ENCODE peak calls at places on chromosome 22, in seven cellular contexts. Y, E, T, I, P, B and Z are unnamed samples.

GRCh38 chr22:36405671-36406070 is 17.9 kb upstream of the MYH9 start:
- DNase-seq in Y (no peak), E (peak), T (no peak), I (no peak), P (no peak), B (no peak), Z (no peak)

GRCh38 chr22:19285831-19286230 is 5.7 kb downstream of the CLTCL1 start:
- DNase-seq in Y (no peak), E (no peak), T (no peak), I (no peak), P (no peak), B (no peak), Z (no peak)

GRCh38 chr22:29216873-29217666 is 11.4 kb downstream of the EMID1 start:
- DNase-seq in Y (peak), E (peak), T (no peak), I (no peak), P (no peak), B (peak), Z (no peak)

GRCh38 chr22:46797355-46797754 is 34.9 kb downstream of the TBC1D22A start:
- DNase-seq in Y (peak), E (peak), T (no peak), I (peak), P (peak), B (no peak), Z (no peak)

GRCh38 chr22:47331750-47332149 is 569.3 kb downstream of the TBC1D22A start:
- DNase-seq in Y (no peak), E (no peak), T (no peak), I (no peak), P (no peak), B (no peak), Z (no peak)

GRCh38 chr22:36359172-36359973 is 28.4 kb downstream of the MYH9 start:
- DNase-seq in Y (no peak), E (no peak), T (no peak), I (no peak), P (no peak), B (no peak), Z (no peak)

GRCh38 chr22:25027959-25028840 is 75.7 kb downstream of the KIAA1671 start:
- DNase-seq in Y (no peak), E (peak), T (peak), I (no peak), P (peak), B (peak), Z (peak)

GRCh38 chr22:29744902-29745301 is 21.9 kb downstream of the ZMAT5 start:
- DNase-seq in Y (peak), E (peak), T (no peak), I (no peak), P (no peak), B (no peak), Z (no peak)

GRCh38 chr22:24326266-24326665 is 55.6 kb downstream of the SPECC1L start:
- DNase-seq in Y (no peak), E (no peak), T (no peak), I (no peak), P (peak), B (no peak), Z (no peak)

GRCh38 chr22:24465566-24465965 is 29.6 kb upstream of the UPB1 start:
- DNase-seq in Y (peak), E (peak), T (no peak), I (peak), P (peak), B (no peak), Z (no peak)

GRCh38 chr22:29030618-29031235 is 30.9 kb downstream of the C22orf31 start:
- DNase-seq in Y (peak), E (peak), T (peak), I (no peak), P (peak), B (peak), Z (peak)

GRCh38 chr22:17910561-17911311 is 113.6 kb downstream of the MICAL3 start:
- DNase-seq in Y (peak), E (peak), T (peak), I (peak), P (peak), B (peak), Z (no peak)

GRCh38 chr22:24707477-24707816 is 67.1 kb downstream of the PIWIL3 start:
- DNase-seq in Y (no peak), E (no peak), T (peak), I (no peak), P (peak), B (peak), Z (no peak)

GRCh38 chr22:47333625-47334024 is 571.2 kb downstream of the TBC1D22A start:
- DNase-seq in Y (peak), E (no peak), T (no peak), I (no peak), P (no peak), B (no peak), Z (no peak)

GRCh38 chr22:30340911-30341685 is 14.4 kb upstream of the TBC1D10A start:
- DNase-seq in Y (no peak), E (no peak), T (no peak), I (no peak), P (no peak), B (no peak), Z (no peak)

GRCh38 chr22:31588970-31589675 is 72.9 kb downstream of the PISD start:
- DNase-seq in Y (no peak), E (no peak), T (no peak), I (no peak), P (no peak), B (no peak), Z (no peak)
- H2AK5ac ChIP-seq in Y (peak), E (no peak), T (no peak), I (no peak), P (no peak), B (no peak), Z (no peak)

GRCh38 chr22:42282943-42283287 is 12.5 kb upstream of the TCF20 start:
- DNase-seq in Y (no peak), E (no peak), T (no peak), I (no peak), P (no peak), B (no peak), Z (no peak)
- H3K18ac ChIP-seq in Y (no peak), E (no peak), T (peak), I (no peak), P (no peak), B (no peak), Z (peak)

GRCh38 chr22:37556750-37557149 is 3.5 kb upstream of the CDC42EP1 start:
- DNase-seq in Y (no peak), E (no peak), T (peak), I (no peak), P (peak), B (peak), Z (no peak)

GRCh38 chr22:37555029-37555428 is 5.3 kb upstream of the CDC42EP1 start:
- DNase-seq in Y (no peak), E (no peak), T (no peak), I (no peak), P (no peak), B (no peak), Z (no peak)

GRCh38 chr22:37559521-37559900 is 769 bp upstream of the CDC42EP1 start:
- DNase-seq in Y (no peak), E (no peak), T (no peak), I (no peak), P (peak), B (peak), Z (no peak)

GRCh38 chr22:37558815-37559214 is 1.5 kb upstream of the CDC42EP1 start:
- DNase-seq in Y (no peak), E (no peak), T (no peak), I (no peak), P (no peak), B (peak), Z (no peak)

GRCh38 chr22:37557321-37558001 is 2.8 kb upstream of the CDC42EP1 start:
- DNase-seq in Y (no peak), E (no peak), T (no peak), I (no peak), P (no peak), B (peak), Z (no peak)
- H2AK5ac ChIP-seq in Y (peak), E (peak), T (no peak), I (peak), P (peak), B (no peak), Z (peak)

GRCh38 chr22:49643998-49644397 is 183.7 kb downstream of the BRD1 start:
- DNase-seq in Y (no peak), E (no peak), T (no peak), I (no peak), P (no peak), B (no peak), Z (no peak)

GRCh38 chr22:49642741-49643140 is 184.9 kb downstream of the BRD1 start:
- DNase-seq in Y (no peak), E (no peak), T (no peak), I (no peak), P (no peak), B (no peak), Z (no peak)

GRCh38 chr22:49641770-49642313 is 185.8 kb downstream of the BRD1 start:
- DNase-seq in Y (no peak), E (no peak), T (no peak), I (no peak), P (no peak), B (no peak), Z (no peak)

GRCh38 chr22:49642331-49642730 is 185.3 kb downstream of the BRD1 start:
- DNase-seq in Y (no peak), E (no peak), T (no peak), I (no peak), P (no peak), B (no peak), Z (no peak)

DNA sequence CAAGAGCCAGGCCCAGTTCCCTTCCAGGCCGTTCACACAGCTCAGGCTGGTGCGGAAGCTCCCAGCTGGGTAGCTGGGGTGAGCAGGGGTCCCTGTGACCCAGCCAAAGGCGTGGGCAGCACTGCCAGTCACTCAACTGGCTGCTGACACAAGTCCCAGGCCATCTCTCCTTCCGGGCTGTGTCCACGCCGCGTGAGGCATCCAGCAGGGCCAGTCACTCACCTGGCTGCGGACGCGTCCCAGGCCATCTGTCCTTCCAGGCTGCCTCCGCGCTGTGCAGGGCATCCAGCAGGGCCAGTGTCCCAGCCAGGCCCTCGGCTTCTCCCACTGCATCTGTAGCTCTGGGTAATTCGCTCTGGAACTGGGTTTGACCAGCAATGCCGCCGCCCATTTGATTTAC is 184.2 kb downstream of the BRD1 start:
- DNase-seq in Y (no peak), E (no peak), T (no peak), I (no peak), P (no peak), B (no peak), Z (no peak)
- H3K18ac ChIP-seq in Y (no peak), E (no peak), T (no peak), I (no peak), P (no peak), B (no peak), Z (peak)

GRCh38 chr22:49149721-49150608 is 677.7 kb downstream of the BRD1 start:
- DNase-seq in Y (no peak), E (no peak), T (no peak), I (no peak), P (peak), B (no peak), Z (no peak)
- H2AK5ac ChIP-seq in Y (no peak), E (no peak), T (peak), I (no peak), P (no peak), B (no peak), Z (peak)

DNA sequence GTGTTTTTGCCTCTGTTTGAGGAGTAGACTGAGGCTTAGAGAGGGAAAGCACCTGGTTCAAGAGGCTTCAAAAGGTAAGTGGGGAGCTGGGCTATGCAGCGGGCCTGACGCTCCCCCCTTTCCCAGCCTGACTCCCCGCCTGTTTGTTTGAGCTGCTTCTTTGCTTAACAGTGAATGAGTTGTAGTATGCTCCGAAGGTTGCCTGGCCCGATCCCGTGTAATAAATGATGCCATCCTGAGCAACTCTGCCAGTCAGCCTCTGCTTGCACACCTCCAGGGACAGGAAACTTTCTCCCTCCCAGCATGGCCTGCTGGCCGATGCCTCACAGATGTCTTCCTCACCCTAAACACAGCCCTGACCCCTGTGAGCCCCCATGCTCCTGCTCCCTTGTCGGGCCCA is 45.5 kb upstream of the TTLL12 start:
- DNase-seq in Y (no peak), E (no peak), T (no peak), I (no peak), P (no peak), B (no peak), Z (no peak)
- H3K18ac ChIP-seq in Y (no peak), E (no peak), T (no peak), I (no peak), P (no peak), B (no peak), Z (no peak)

GRCh38 chr22:48382197-48382596 is 1445.5 kb downstream of the BRD1 start:
- DNase-seq in Y (no peak), E (no peak), T (peak), I (no peak), P (no peak), B (no peak), Z (no peak)
- H2AK5ac ChIP-seq in Y (no peak), E (no peak), T (no peak), I (no peak), P (no peak), B (no peak), Z (no peak)

GRCh38 chr22:39662677-39663034 is 92.1 kb downstream of the CACNA1I start:
- DNase-seq in Y (no peak), E (no peak), T (peak), I (no peak), P (peak), B (peak), Z (no peak)
- H3K18ac ChIP-seq in Y (no peak), E (no peak), T (peak), I (no peak), P (no peak), B (no peak), Z (peak)

GRCh38 chr22:23190526-23190925 is 10.2 kb downstream of the BCR start:
- DNase-seq in Y (no peak), E (no peak), T (no peak), I (no peak), P (no peak), B (no peak), Z (no peak)
- H2AK5ac ChIP-seq in Y (no peak), E (no peak), T (no peak), I (no peak), P (no peak), B (no peak), Z (no peak)

GRCh38 chr22:27809226-27809625 is 7.7 kb upstream of the MN1 start:
- DNase-seq in Y (no peak), E (no peak), T (no peak), I (no peak), P (peak), B (peak), Z (no peak)

GRCh38 chr22:27811778-27812177 is 10.2 kb upstream of the MN1 start:
- DNase-seq in Y (no peak), E (no peak), T (no peak), I (no peak), P (no peak), B (no peak), Z (no peak)

GRCh38 chr22:27809700-27810365 is 8.3 kb upstream of the MN1 start:
- DNase-seq in Y (no peak), E (no peak), T (no peak), I (no peak), P (no peak), B (no peak), Z (no peak)

GRCh38 chr22:27808730-27809129 is 7.2 kb upstream of the MN1 start:
- DNase-seq in Y (no peak), E (no peak), T (no peak), I (no peak), P (no peak), B (no peak), Z (no peak)

DNA sequence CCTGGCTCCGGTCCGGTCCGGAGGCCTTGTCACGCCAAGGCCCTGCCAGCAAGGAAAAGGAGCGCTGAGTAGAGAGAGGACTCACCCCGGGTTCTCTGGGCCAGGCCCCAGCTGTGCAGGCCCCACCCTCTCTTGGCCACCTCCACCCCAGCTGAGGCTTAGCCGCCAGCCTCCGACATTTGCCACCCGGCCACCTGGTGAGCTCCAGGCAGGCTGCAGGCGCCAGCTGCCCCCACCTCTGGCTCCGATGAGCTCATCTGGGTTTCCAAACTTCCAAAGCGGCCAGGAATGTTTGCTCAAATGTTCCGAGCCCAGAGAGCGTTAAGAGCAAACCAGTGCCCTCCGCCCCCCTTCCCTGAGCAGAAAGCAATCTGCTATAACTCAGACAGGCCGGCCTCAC is 9.0 kb upstream of the MN1 start:
- DNase-seq in Y (peak), E (peak), T (no peak), I (no peak), P (peak), B (no peak), Z (no peak)
- H3K18ac ChIP-seq in Y (no peak), E (no peak), T (no peak), I (no peak), P (no peak), B (no peak), Z (peak)